ENCODE peak calls at places on chromosomes 1 and 21, in four cellular contexts. One of them, this sample, is unnamed.

GRCh38 chr1:170261669-170262068 is 115.9 kb downstream of the NTMT2 start:
- DNase-seq in heart right ventricle: no peak
- DNase-seq in PC-3: no peak
- DNase-seq in OCI-LY7: no peak
- DNase-seq in this sample: no peak

GRCh38 chr1:46643368-46643775 is 24.8 kb downstream of the ATPAF1 start:
- DNase-seq in heart right ventricle: no peak
- DNase-seq in PC-3: peak; percentile 98
- DNase-seq in OCI-LY7: no peak
- DNase-seq in this sample: peak; percentile 83

GRCh38 chr1:224929335-224930237 is at the start of gene DNAH14:
- DNase-seq in OCI-LY7: no peak
- DNase-seq in heart right ventricle: peak; percentile 13
- DNase-seq in PC-3: peak; percentile 94
- DNase-seq in this sample: no peak

GRCh38 chr1:76690784-76691183 is 176.5 kb upstream of the ST6GALNAC5 start:
- DNase-seq in OCI-LY7: no peak
- DNase-seq in PC-3: no peak
- DNase-seq in heart right ventricle: no peak
- DNase-seq in this sample: no peak

GRCh38 chr1:64163972-64164371 is 39.5 kb upstream of the UBE2U start:
- DNase-seq in PC-3: peak; percentile 44
- DNase-seq in OCI-LY7: no peak
- DNase-seq in heart right ventricle: no peak
- DNase-seq in this sample: no peak

GRCh38 chr1:180311011-180311730 is 81.1 kb downstream of the LHX4 start:
- DNase-seq in PC-3: peak; percentile 72
- DNase-seq in OCI-LY7: no peak
- DNase-seq in heart right ventricle: no peak
- DNase-seq in this sample: no peak

GRCh38 chr1:27004471-27005165 is 8.0 kb downstream of the TENT5B start:
- DNase-seq in OCI-LY7: no peak
- DNase-seq in heart right ventricle: no peak
- DNase-seq in PC-3: no peak
- DNase-seq in this sample: no peak

GRCh38 chr1:221166559-221167318 is 287.5 kb downstream of the HLX start:
- DNase-seq in PC-3: no peak
- DNase-seq in heart right ventricle: no peak
- DNase-seq in OCI-LY7: no peak
- DNase-seq in this sample: no peak

GRCh38 chr1:103900005-103900404 is 150.3 kb downstream of the AMY1C start:
- DNase-seq in heart right ventricle: no peak
- DNase-seq in PC-3: no peak
- DNase-seq in OCI-LY7: no peak
- DNase-seq in this sample: no peak

GRCh38 chr1:150798509-150798908 is 9.6 kb downstream of the CTSK start:
- DNase-seq in heart right ventricle: no peak
- DNase-seq in OCI-LY7: no peak
- DNase-seq in PC-3: no peak
- DNase-seq in this sample: no peak

GRCh38 chr1:235952950-235953615 is 86.4 kb upstream of the LYST start:
- DNase-seq in PC-3: peak; percentile 50
- DNase-seq in heart right ventricle: no peak
- DNase-seq in OCI-LY7: no peak
- DNase-seq in this sample: no peak

GRCh38 chr1:147072371-147073061 is 99.8 kb downstream of the PRKAB2 start:
- DNase-seq in heart right ventricle: no peak
- DNase-seq in PC-3: no peak
- DNase-seq in OCI-LY7: no peak
- DNase-seq in this sample: no peak

GRCh38 chr1:7885513-7886298 is 32.8 kb upstream of the UTS2 start:
- DNase-seq in heart right ventricle: no peak
- DNase-seq in OCI-LY7: peak; percentile 4
- DNase-seq in PC-3: peak; percentile 34
- DNase-seq in this sample: no peak

GRCh38 chr1:74571493-74571800 is 59.0 kb upstream of the LRRC53 start:
- DNase-seq in PC-3: no peak
- DNase-seq in OCI-LY7: no peak
- DNase-seq in heart right ventricle: no peak
- DNase-seq in this sample: no peak

GRCh38 chr1:21926065-21926464 is 11.0 kb downstream of the HSPG2 start:
- DNase-seq in OCI-LY7: no peak
- DNase-seq in PC-3: no peak
- DNase-seq in heart right ventricle: no peak
- DNase-seq in this sample: no peak
- H3K4me3 ChIP-seq in OCI-LY7: no peak overlapping the region
- H3K4me3 ChIP-seq in PC-3: no peak overlapping the region
- H3K4me3 ChIP-seq in heart right ventricle: no peak overlapping the region
- H3K4me3 ChIP-seq in this sample: no peak overlapping the region

GRCh38 chr1:162022626-162023025 is 1.0 kb downstream of the OLFML2B start:
- DNase-seq in heart right ventricle: no peak
- DNase-seq in OCI-LY7: no peak
- DNase-seq in PC-3: no peak
- DNase-seq in this sample: no peak

GRCh38 chr1:162021124-162021523 is 2.5 kb downstream of the OLFML2B start:
- DNase-seq in PC-3: no peak
- DNase-seq in OCI-LY7: no peak
- DNase-seq in heart right ventricle: no peak
- DNase-seq in this sample: no peak

GRCh38 chr1:162026906-162027305 is 3.2 kb upstream of the OLFML2B start:
- DNase-seq in PC-3: no peak
- DNase-seq in heart right ventricle: no peak
- DNase-seq in OCI-LY7: no peak
- DNase-seq in this sample: no peak

GRCh38 chr1:162023181-162023546 is 505 bp downstream of the OLFML2B start:
- DNase-seq in heart right ventricle: no peak
- DNase-seq in OCI-LY7: no peak
- DNase-seq in PC-3: no peak
- DNase-seq in this sample: no peak

DNA sequence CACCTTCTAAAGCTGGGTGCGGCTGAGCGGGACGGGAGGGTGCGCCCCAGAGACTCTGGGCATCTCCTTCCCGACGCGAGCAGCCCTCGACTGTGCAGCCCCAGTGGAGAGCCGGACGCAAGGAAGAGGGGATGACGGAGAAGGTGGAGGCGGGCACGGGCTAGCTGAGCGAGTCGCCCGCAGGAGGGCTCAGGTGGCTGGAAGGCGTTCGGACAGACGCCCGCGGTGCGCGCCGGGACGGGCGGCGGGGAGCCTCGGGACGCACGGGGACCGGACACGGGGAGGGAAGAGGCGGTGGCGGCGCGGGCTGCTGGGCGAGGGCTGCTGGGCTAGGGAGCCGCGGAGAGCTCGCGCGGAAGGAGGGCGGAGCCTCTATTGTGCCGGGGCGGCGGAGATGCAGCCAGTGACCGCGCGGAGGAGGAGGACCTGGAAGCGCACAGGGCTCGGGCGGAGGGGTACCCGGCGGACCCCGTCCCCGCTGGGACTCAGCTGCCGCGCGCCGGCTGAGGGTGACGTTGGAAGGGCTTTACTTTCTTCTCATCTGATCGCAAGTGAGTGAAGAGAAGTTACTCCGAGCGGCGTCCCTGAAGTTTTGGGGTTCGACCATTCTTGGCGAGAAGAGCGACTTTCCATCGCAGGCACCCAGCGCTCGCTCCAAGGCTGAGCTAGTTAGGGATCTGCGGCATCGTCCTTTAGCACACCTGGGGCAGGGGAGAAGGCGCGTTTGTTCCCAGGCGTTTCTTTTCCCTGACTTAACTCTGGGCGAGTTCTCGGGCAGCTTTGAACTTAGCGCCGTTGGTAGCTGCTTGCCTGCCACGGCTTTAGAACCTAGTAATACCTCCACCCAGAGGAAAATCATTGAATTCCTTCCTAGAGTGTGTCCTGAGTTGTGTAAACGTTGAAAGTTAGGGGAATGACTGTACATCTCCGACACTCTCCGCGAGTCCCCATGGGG is at the start of gene OLFML2B:
- DNase-seq in OCI-LY7: no peak
- DNase-seq in PC-3: peak; percentile 89
- DNase-seq in heart right ventricle: peak; percentile 61
- DNase-seq in this sample: peak; percentile 46
- TF ChIP-seq CTCF in OCI-LY7: no peak
- TF ChIP-seq CTCF in PC-3: peak; percentile 64
- TF ChIP-seq CTCF in heart right ventricle: no peak
- TF ChIP-seq CTCF in this sample: peak; percentile 39

GRCh38 chr1:58439946-58440345 is 106.6 kb downstream of the OMA1 start:
- DNase-seq in OCI-LY7: no peak
- DNase-seq in heart right ventricle: no peak
- DNase-seq in PC-3: no peak
- DNase-seq in this sample: no peak

GRCh38 chr1:58440696-58441095 is 105.8 kb downstream of the OMA1 start:
- DNase-seq in OCI-LY7: no peak
- DNase-seq in PC-3: no peak
- DNase-seq in heart right ventricle: no peak
- DNase-seq in this sample: no peak

GRCh38 chr1:58443986-58444603 is 102.4 kb downstream of the OMA1 start:
- DNase-seq in PC-3: no peak
- DNase-seq in heart right ventricle: no peak
- DNase-seq in OCI-LY7: no peak
- DNase-seq in this sample: peak; percentile 42

GRCh38 chr1:58442114-58442513 is 104.4 kb downstream of the OMA1 start:
- DNase-seq in heart right ventricle: no peak
- DNase-seq in PC-3: no peak
- DNase-seq in OCI-LY7: no peak
- DNase-seq in this sample: no peak

GRCh38 chr1:58441699-58442098 is 104.8 kb downstream of the OMA1 start:
- DNase-seq in heart right ventricle: no peak
- DNase-seq in OCI-LY7: no peak
- DNase-seq in PC-3: no peak
- DNase-seq in this sample: no peak
- H3K4me3 ChIP-seq in heart right ventricle: no peak overlapping the region
- H3K4me3 ChIP-seq in OCI-LY7: no peak overlapping the region
- H3K4me3 ChIP-seq in PC-3: no peak overlapping the region
- H3K4me3 ChIP-seq in this sample: no peak overlapping the region

GRCh38 chr1:182811975-182812727 is 22.6 kb downstream of the NPL start:
- DNase-seq in OCI-LY7: no peak
- DNase-seq in PC-3: no peak
- DNase-seq in heart right ventricle: no peak
- DNase-seq in this sample: no peak
- TF ChIP-seq CTCF in OCI-LY7: peak; percentile 46
- TF ChIP-seq CTCF in PC-3: peak; percentile 16
- TF ChIP-seq CTCF in heart right ventricle: no peak
- TF ChIP-seq CTCF in this sample: no peak

GRCh38 chr21:31872452-31873274 is at the start of gene HUNK:
- DNase-seq in heart right ventricle: no peak
- DNase-seq in PC-3: no peak
- DNase-seq in OCI-LY7: peak; percentile 29
- DNase-seq in this sample: no peak
- H3K4me3 ChIP-seq in heart right ventricle: peak within 1 kb of the TSS; percentile 62
- H3K4me3 ChIP-seq in PC-3: peak within 1 kb of the TSS; percentile 46
- H3K4me3 ChIP-seq in OCI-LY7: peak within 1 kb of the TSS; percentile 61
- H3K4me3 ChIP-seq in this sample: peak within 1 kb of the TSS; percentile 62

GRCh38 chr1:33110477-33110876 is 29.5 kb downstream of the AZIN2 start:
- DNase-seq in PC-3: no peak
- DNase-seq in OCI-LY7: no peak
- DNase-seq in heart right ventricle: no peak
- DNase-seq in this sample: no peak

GRCh38 chr1:33117440-33118085 is 36.6 kb downstream of the AZIN2 start:
- DNase-seq in OCI-LY7: no peak
- DNase-seq in heart right ventricle: no peak
- DNase-seq in PC-3: no peak
- DNase-seq in this sample: no peak

DNA sequence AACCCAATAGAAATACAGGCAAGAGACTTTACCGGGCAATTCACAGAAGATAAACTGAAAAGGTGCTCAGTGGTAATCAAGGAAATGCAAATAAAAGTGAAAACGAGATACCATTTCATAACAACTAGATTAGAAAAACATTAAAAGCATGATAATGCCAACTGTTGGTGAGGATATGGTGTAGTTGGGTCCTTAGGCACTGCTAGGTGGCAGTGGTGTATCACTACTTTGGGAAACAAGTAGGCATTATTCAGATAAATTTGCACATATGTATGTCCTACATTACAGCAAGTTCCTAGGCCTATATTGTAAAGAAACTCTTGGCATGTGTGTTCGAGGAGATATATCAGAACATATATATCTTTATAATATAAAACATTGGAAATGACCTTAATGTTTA is 31.0 kb downstream of the AZIN2 start:
- DNase-seq in heart right ventricle: no peak
- DNase-seq in PC-3: peak; percentile 54
- DNase-seq in OCI-LY7: peak; percentile 43
- DNase-seq in this sample: no peak
- TF ChIP-seq CTCF in heart right ventricle: no peak
- TF ChIP-seq CTCF in PC-3: peak; percentile 80
- TF ChIP-seq CTCF in OCI-LY7: peak; percentile 75
- TF ChIP-seq CTCF in this sample: peak; percentile 26

DNA sequence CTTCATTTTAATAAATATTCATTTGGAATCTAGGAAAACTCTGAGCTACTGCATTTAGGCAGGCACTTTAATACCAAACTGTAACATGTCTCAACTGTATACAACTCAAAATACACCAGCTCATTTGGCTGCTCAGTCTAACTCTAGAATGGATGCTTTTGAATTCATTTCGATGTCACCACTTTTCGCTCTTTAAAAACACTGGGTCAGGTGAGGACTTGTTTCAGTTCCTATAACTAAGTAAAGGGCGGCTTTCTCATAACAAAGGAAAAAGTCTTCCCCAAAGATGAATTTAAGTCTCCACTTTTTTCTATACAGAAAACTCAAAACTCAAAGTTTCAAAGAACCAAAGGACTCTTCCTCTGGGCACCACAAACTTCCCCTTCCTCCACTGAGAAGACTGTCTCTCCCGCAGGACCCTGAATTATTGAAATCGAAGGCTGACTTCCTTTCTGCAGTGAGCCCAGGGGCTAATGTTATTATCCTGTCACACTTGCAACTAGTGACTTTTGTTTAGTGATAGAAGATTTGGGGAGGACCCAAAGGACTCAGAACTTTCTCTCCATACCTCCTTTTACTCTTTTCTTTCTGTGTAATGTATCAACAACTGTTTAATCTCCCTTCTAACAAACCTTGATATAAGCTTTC is 9.7 kb upstream of the DHX9 start:
- DNase-seq in OCI-LY7: peak; percentile 72
- DNase-seq in PC-3: no peak
- DNase-seq in heart right ventricle: no peak
- DNase-seq in this sample: no peak
- H3K4me3 ChIP-seq in OCI-LY7: peak overlapping the region; percentile 56
- H3K4me3 ChIP-seq in PC-3: no peak overlapping the region
- H3K4me3 ChIP-seq in heart right ventricle: no peak overlapping the region
- H3K4me3 ChIP-seq in this sample: no peak overlapping the region